ENCODE peak calls at places on chromosome X, in eight cellular contexts. P is lower lobe of right lung, S is tibial artery, I is esophagus squamous epithelium, W is PC-3, F is endothelial cell of umbilical vein, D is ovary, Q is psoas muscle. C is an unnamed sample. For H3K4me1, the result is how much of the 10 kb centered on the place peaks cover.

GRCh38 chrX:131633285-131633917 is 89.5 kb downstream of the OR13H1 start:
- DNase-seq in F (peak), Q (no peak), W (peak), S (no peak), I (no peak), D (peak), P (no peak), C (no peak)

GRCh38 chrX:5068550-5068949 is 1160.1 kb downstream of the NLGN4X start:
- DNase-seq in P (no peak), Q (no peak), I (no peak), S (no peak), W (peak), F (no peak), D (no peak), C (no peak)

GRCh38 chrX:113954297-113954696 is 629.6 kb upstream of the HTR2C start:
- DNase-seq in D (no peak), I (no peak), Q (no peak), F (no peak), P (no peak), S (no peak), W (no peak), C (no peak)

GRCh38 chrX:7110821-7111276 is 36.7 kb upstream of the STS start:
- DNase-seq in F (no peak), P (no peak), S (no peak), D (no peak), Q (no peak), W (peak), I (no peak), C (no peak)

GRCh38 chrX:45006002-45006800 is 133.2 kb downstream of the KDM6A start:
- DNase-seq in F (no peak), S (no peak), I (no peak), W (peak), Q (no peak), P (no peak), D (no peak), C (peak)

GRCh38 chrX:110087485-110088356 is 84.8 kb downstream of the TMEM164 start:
- DNase-seq in I (no peak), D (no peak), P (no peak), S (no peak), Q (peak), F (peak), W (peak), C (peak)

GRCh38 chrX:117936162-117936561 is 180.4 kb downstream of the KLHL13 start:
- DNase-seq in D (no peak), P (no peak), W (peak), I (no peak), F (no peak), Q (no peak), S (no peak), C (no peak)

GRCh38 chrX:110983024-110983423 is 113.0 kb upstream of the PAK3 start:
- DNase-seq in F (no peak), I (no peak), P (no peak), D (no peak), W (no peak), Q (no peak), S (no peak), C (no peak)

GRCh38 chrX:114152130-114152529 is 431.8 kb upstream of the HTR2C start:
- DNase-seq in Q (no peak), S (no peak), P (no peak), W (peak), F (peak), D (no peak), I (no peak), C (peak)

GRCh38 chrX:133258481-133258880 is 40.3 kb upstream of the TFDP3 start:
- DNase-seq in P (no peak), D (no peak), I (no peak), W (peak), Q (no peak), S (no peak), F (no peak), C (peak)

GRCh38 chrX:17839269-17839668 is 21.8 kb downstream of the RAI2 start:
- DNase-seq in S (no peak), D (no peak), W (no peak), P (no peak), Q (no peak), F (no peak), I (no peak), C (no peak)

GRCh38 chrX:76148011-76148665 is 24.7 kb upstream of the PBDC1 start:
- DNase-seq in F (peak), S (no peak), D (no peak), I (no peak), W (peak), P (no peak), Q (no peak), C (peak)

GRCh38 chrX:97322401-97322800 is 438.7 kb downstream of the RPA4 start:
- DNase-seq in P (no peak), S (no peak), W (peak), F (no peak), D (no peak), I (no peak), Q (no peak), C (no peak)

GRCh38 chrX:119417842-119418241 is 18.7 kb downstream of the SLC25A43 start:
- DNase-seq in W (no peak), D (no peak), P (no peak), S (no peak), Q (no peak), F (no peak), I (no peak), C (no peak)

GRCh38 chrX:40170830-40171512 is 73.2 kb upstream of the BCOR start:
- DNase-seq in I (no peak), S (no peak), D (peak), F (no peak), W (peak), Q (no peak), P (no peak), C (no peak)

GRCh38 chrX:40171513-40172168 is 73.9 kb upstream of the BCOR start:
- DNase-seq in S (no peak), D (no peak), F (peak), P (no peak), Q (peak), I (no peak), W (peak), C (no peak)

GRCh38 chrX:40167240-40168182 is 69.8 kb upstream of the BCOR start:
- DNase-seq in F (no peak), P (no peak), Q (no peak), I (no peak), W (no peak), S (peak), D (peak), C (no peak)

GRCh38 chrX:40168183-40169015 is 70.6 kb upstream of the BCOR start:
- DNase-seq in W (no peak), F (no peak), P (no peak), D (peak), I (no peak), Q (no peak), S (no peak), C (no peak)

DNA sequence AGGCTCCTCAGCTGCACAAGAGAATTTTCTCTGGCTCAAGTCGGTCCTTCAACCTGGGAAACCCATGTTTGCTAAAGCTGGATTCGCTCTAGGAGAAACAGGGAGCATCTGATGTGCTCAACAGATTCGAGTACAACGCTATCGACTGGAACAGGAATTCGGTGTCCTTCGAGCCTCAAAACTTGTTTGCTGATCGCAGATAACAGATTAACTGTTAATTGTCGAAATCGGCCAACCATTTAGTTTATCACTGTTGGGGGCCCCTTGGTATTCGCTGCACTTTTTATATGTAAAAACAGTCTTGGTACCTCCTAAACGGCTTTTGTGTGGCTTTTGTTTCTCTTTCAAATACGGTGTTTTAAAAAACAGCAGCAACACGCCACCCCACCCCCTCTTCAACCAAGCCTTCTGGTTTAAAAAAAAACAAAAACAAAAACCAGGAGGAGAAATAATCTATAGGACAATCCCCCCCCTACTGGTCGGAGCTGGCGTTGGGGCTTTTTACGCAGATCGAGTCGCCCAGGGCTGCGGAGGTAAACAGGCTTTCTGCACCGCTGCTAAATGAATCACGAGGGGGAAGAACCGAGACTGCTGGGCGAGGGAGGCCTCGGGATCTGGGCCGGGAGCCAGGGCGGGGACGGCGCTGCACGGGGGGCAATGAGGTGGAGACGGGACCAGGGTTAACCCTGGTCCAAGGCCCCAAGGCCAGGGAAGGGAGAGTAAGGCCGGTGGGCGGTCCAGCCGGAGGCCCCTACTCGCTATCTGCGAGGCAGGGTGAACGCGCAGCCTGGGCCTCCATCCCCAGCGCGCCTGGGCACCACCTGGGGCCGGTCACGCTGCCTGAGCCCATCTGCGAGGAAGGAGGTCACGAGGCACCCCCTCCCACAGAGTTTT is 71.7 kb upstream of the BCOR start:
- DNase-seq in W (peak), Q (peak), F (peak), I (peak), D (peak), P (peak), S (peak), C (peak)
- H3K4me1 ChIP-seq in W (under half), Q (under half), F (under half), I (under half), D (under half), P (under half), S (under half), C (under half)

DNA sequence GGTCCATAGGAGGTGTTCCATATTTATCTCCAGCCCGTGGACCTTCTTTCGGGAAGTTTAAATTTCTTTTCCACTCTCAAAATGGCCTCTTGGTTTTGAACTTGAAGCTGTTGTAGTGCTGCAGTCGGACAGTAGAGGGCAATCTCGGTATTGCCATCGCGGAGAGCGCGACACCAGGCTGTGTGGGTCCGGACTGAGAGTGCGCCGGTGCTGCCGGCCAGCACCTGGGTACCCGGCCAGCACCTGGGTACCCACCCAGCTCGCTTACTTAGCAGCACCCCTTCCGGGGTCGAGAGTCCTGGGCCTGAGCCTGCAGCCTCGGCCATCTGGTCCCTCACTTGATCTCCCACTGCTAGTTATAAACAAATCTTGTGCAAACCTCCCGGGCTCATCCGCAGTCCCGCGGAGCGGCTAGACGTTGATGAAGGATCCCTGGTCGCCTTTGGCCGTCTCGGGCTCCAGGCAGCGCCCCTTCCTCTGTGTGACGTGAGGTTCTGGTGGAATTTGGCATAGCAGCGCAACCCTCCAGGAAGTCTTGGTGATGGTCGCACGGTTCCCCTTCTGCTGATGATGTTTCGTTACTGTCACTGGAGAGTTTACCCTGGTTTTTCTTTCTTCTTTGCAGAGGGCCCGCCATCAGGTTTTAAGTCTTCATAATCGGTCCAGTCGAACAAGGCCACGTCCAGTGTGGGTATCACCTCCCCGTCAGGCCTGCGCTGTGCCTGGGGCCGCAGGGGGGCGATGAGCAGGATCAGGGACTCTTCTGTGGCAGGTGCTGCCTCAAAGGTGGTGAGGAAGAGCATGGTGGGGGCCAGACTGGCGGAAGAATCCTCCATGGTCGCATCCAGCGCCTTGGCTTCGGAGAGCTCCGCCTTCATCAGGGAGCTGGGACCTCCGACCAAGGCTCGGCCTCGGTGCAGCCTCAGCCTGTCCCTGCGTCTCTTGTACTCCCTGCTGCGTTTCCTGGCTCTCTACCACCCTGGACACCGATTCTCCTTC is 17.8 kb downstream of the FAM9A start:
- DNase-seq in W (peak), D (no peak), F (peak), Q (no peak), S (no peak), P (no peak), I (no peak), C (no peak)
- TF ChIP-seq CTCF in W (peak), D (no peak), F (peak), Q (no peak), S (no peak), P (peak), I (peak), C (peak)

DNA sequence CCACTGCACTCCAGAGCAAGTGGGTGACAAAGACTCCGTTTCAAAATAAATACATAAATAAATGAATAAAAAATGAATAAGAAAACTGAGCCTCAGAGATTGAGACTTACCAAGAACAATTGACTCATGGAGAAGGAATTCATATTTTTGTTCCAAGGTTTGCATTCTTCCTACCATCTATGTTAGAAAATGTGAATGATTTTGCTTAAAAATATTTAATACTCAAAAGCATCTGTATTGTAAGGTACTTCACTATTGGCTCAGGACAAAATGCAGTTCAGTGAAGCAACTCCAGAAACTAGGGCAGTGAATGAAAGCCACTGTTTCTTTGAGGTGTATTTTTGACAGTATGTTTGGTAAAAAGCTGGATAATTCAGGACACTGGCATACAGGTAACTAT is 54.1 kb downstream of the XAGE2 start:
- DNase-seq in D (no peak), F (no peak), P (no peak), I (no peak), W (peak), Q (no peak), S (no peak), C (no peak)
- H3K4me1 ChIP-seq in D (under half), F (under half), P (under half), I (under half), W (under half), Q (under half), S (under half), C (under half)

GRCh38 chrX:37302569-37302968 is 46.6 kb upstream of the PRRG1 start:
- DNase-seq in I (no peak), S (no peak), D (no peak), Q (no peak), W (peak), F (peak), P (no peak), C (peak)
- TF ChIP-seq CTCF in I (no peak), S (no peak), D (no peak), Q (peak), W (peak), F (peak), P (peak), C (peak)

DNA sequence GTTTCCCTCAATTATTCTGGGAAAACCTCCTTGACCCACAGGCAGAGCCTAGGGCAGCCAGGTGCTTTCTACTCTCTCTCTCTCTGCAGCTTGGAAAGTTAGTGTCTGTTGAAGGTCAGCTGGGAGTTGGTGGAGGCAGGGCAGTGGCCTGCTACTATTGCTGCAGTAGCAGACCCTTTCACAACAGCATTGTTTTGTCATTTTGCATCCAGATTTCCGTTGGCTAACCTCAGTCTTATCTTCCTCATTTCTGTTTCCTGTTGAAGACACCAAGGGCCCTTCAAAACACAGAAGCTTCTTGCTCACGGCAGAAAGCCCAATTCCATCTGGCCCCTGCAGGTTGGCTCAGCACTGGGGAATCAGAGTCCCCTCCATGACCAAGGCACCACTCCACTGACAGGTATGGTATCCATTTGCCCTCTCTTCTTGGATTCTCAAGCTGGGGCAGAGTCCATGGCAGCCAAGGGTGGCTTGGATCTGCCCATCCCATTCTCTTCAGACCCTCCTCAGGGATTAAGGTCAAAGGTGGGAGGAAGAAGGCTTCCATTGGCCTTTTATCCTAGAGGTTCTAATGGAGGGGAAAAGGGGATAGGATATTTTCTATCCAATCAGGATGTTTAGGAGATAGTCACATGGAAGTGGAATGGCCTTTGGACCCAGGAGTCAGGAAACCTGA is 24.6 kb downstream of the VSIG4 start:
- DNase-seq in Q (no peak), W (no peak), F (no peak), P (peak), S (no peak), I (no peak), D (no peak), C (no peak)
- H3K4me1 ChIP-seq in Q (under half), W (under half), F (under half), P (under half), S (under half), I (under half), D (under half), C (under half)

GRCh38 chrX:50098749-50099148 is 102.1 kb downstream of the AKAP4 start:
- DNase-seq in I (no peak), W (no peak), Q (no peak), F (no peak), S (no peak), D (no peak), P (no peak), C (no peak)
- TF ChIP-seq CTCF in I (no peak), W (no peak), Q (no peak), F (no peak), S (no peak), D (no peak), P (no peak), C (no peak)

DNA sequence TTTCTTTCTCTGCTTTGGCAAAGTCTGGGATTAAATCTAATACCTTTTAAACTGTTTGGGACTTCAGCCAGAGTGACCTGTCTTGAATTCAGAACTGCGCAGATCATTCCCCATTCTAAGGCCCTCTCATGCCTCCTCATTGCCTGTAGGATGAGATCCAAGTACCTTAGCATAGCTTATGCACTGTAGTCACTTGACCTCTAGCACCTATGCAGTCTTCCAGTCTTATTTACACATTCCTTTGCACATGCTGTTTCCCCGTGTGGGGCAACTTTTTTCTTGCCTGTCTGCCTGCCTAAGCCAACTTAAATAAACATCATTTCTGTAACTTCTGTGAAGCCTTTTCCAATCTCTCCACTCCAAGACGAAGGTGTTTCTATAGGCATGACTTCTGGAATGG is 68.4 kb downstream of the AR start:
- DNase-seq in Q (no peak), D (no peak), P (no peak), W (no peak), S (no peak), F (peak), I (no peak), C (no peak)
- H3K4me1 ChIP-seq in Q (under half), D (under half), P (under half), W (under half), S (under half), F (under half), I (under half), C (under half)

DNA sequence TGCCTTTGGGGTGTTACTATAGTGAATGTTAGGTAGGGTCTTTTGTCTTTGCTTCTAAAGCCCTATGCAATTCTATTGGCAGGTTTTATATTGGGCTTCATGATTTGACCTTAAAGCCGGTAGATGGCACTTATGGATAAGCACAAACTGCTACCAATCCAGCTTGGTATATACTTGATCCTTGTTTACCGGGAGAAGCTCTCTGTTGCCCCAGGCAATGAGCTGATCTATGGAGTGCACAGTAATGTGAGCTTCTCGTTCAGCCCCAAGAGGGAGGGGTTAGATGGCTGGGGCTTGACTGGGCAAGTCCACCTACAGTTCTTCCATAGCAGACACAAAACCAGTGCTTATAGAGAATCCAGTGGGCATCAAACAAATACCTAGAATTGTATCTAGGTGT is 287.2 kb upstream of the CT83 start:
- DNase-seq in Q (no peak), S (no peak), I (no peak), F (no peak), P (no peak), W (no peak), D (no peak), C (peak)
- TF ChIP-seq CTCF in Q (no peak), S (no peak), I (no peak), F (no peak), P (no peak), W (no peak), D (no peak), C (peak)

DNA sequence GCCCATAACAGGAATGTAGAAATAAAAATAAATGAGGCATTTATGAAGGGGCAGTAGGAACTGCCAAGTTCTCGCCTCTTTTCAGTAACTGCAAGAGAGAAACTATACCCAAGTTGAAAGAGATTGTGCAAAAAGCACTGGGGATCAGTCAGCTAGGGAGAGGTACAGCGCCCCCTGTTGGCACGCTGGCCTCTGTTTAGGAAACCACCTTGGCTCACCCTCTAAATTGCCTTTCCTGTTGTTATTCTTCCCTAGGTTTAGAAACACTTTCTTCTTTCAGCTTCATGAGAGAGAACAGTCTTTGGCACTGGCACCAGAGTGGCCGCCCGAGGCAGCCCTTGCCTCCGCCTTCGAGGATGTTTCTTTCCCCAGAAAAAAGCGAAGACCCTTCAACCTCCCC is 348.5 kb downstream of the MID1IP1 start:
- DNase-seq in P (peak), I (no peak), F (peak), W (peak), S (peak), Q (peak), D (peak), C (no peak)
- H3K4me1 ChIP-seq in P (under half), I (under half), F (under half), W (under half), S (under half), Q (under half), D (under half), C (under half)

GRCh38 chrX:994780-995179 is 217.7 kb downstream of the CRLF2 start:
- DNase-seq in P (no peak), Q (no peak), I (no peak), F (no peak), S (no peak), D (no peak), W (no peak), C (no peak)
- TF ChIP-seq CTCF in P (no peak), Q (no peak), I (no peak), F (no peak), S (no peak), D (no peak), W (no peak), C (no peak)

C was measured in foreskin keratinocyte.